ENCODE peak calls at places on chromosomes 16 and 17, in nine cellular contexts. G is NCI-H1092 treated with DMSO at 0.1 percent for 48 hours, F is HT-29, I is psoas muscle, K is left lung, Y is head of caudate nucleus, X is T-helper 1 cell, T is Caki2, Q is GM03348. L is an unnamed sample.

GRCh38 chr16:17567455-17567854 is 96.7 kb upstream of the XYLT1 start:
- DNase-seq in F (no peak), I (no peak), G (no peak), Q (no peak), X (no peak), K (no peak), Y (no peak), T (no peak), L (no peak)

GRCh38 chr16:85562102-85562786 is 50.9 kb upstream of the GSE1 start:
- DNase-seq in T (no peak), Q (no peak), I (no peak), G (no peak), K (peak), X (no peak), F (no peak), Y (no peak), L (no peak)

GRCh38 chr17:3531266-3532101 is 26.1 kb downstream of the TRPV3 start:
- DNase-seq in K (no peak), Q (no peak), T (no peak), X (no peak), G (no peak), I (no peak), Y (peak), F (no peak), L (peak)

GRCh38 chr17:40124279-40125141 is 2.7 kb downstream of the MSL1 start:
- DNase-seq in G (peak), Q (peak), F (no peak), K (no peak), Y (peak), X (no peak), T (peak), I (no peak), L (no peak)

GRCh38 chr17:6546069-6546718 is 10.2 kb downstream of the PITPNM3 start:
- DNase-seq in Q (peak), X (no peak), K (no peak), T (no peak), F (no peak), I (no peak), Y (no peak), G (no peak), L (no peak)

GRCh38 chr16:55539488-55539887 is 27.0 kb upstream of the CAPNS2 start:
- DNase-seq in F (no peak), T (no peak), K (no peak), I (no peak), Q (no peak), X (no peak), Y (no peak), G (no peak), L (peak)

GRCh38 chr16:27475561-27475960 is 73.6 kb downstream of the IL21R start:
- DNase-seq in G (no peak), K (no peak), I (no peak), F (no peak), Q (peak), Y (no peak), T (peak), X (no peak), L (no peak)

GRCh38 chr17:66939461-66940114 is 24.9 kb upstream of the CACNG4 start:
- DNase-seq in Q (no peak), F (no peak), X (no peak), T (no peak), I (no peak), G (no peak), Y (no peak), K (no peak), L (no peak)

GRCh38 chr17:20086416-20087074 is 77.4 kb downstream of the SPECC1 start:
- DNase-seq in K (no peak), Q (no peak), T (no peak), X (no peak), F (peak), I (no peak), G (no peak), Y (no peak), L (no peak)

GRCh38 chr17:54948380-54948779 is 20.1 kb downstream of the COX11 start:
- DNase-seq in K (no peak), T (peak), F (no peak), X (no peak), Y (no peak), I (no peak), Q (peak), G (no peak), L (no peak)

GRCh38 chr17:54864636-54865420 is 35.8 kb upstream of the TOM1L1 start:
- DNase-seq in X (no peak), Y (no peak), K (no peak), I (no peak), Q (no peak), F (no peak), T (no peak), G (peak), L (no peak)

GRCh38 chr17:83144421-83145357 is 65.3 kb downstream of the METRNL start:
- DNase-seq in Q (peak), F (no peak), X (no peak), I (peak), G (peak), T (no peak), K (peak), Y (no peak), L (no peak)

GRCh38 chr16:70725912-70726828 is 40.3 kb upstream of the MTSS2 start:
- DNase-seq in F (no peak), Q (no peak), K (no peak), I (peak), G (peak), T (no peak), X (no peak), Y (peak), L (peak)

GRCh38 chr17:53655591-53655990 is 167.1 kb upstream of the KIF2B start:
- DNase-seq in Q (peak), K (no peak), X (no peak), I (no peak), T (no peak), Y (no peak), G (no peak), F (no peak), L (no peak)

GRCh38 chr17:47862621-47863440 is 11.9 kb upstream of the SP6 start:
- DNase-seq in Y (no peak), Q (peak), G (no peak), K (no peak), T (peak), X (no peak), F (no peak), I (no peak), L (no peak)

GRCh38 chr17:13544755-13545154 is 57.0 kb downstream of the HS3ST3A1 start:
- DNase-seq in Y (no peak), T (no peak), X (no peak), Q (no peak), G (no peak), K (no peak), F (no peak), I (no peak), L (no peak)

GRCh38 chr17:7987112-7987893 is 15.1 kb upstream of the GUCY2D start:
- DNase-seq in T (no peak), K (no peak), X (no peak), Y (peak), Q (peak), F (no peak), I (no peak), G (no peak), L (peak)

GRCh38 chr16:27867122-27868110 is 196.1 kb downstream of the GSG1L start:
- DNase-seq in G (peak), Q (peak), T (peak), I (peak), X (peak), F (peak), Y (peak), K (peak), L (peak)

GRCh38 chr17:6558932-6559752 is 2.8 kb upstream of the PITPNM3 start:
- DNase-seq in Q (no peak), I (no peak), T (no peak), X (no peak), Y (no peak), F (no peak), K (no peak), G (no peak), L (no peak)

GRCh38 chr17:1976683-1977064 is 48.5 kb downstream of the RTN4RL1 start:
- DNase-seq in F (no peak), Y (no peak), K (no peak), Q (no peak), X (no peak), I (no peak), G (no peak), T (no peak), L (no peak)

GRCh38 chr17:949623-950338 is 29.8 kb downstream of the NXN start:
- DNase-seq in T (no peak), F (no peak), G (no peak), Y (no peak), K (no peak), X (no peak), I (no peak), Q (no peak), L (no peak)

GRCh38 chr17:80968602-80969029 is 23.0 kb upstream of the CHMP6 start:
- DNase-seq in Y (peak), Q (peak), X (no peak), K (no peak), T (no peak), I (peak), F (no peak), G (peak), L (peak)

GRCh38 chr16:17082126-17082882 is 388.5 kb downstream of the XYLT1 start:
- DNase-seq in X (no peak), Q (no peak), K (no peak), T (no peak), I (no peak), G (no peak), F (no peak), Y (no peak), L (no peak)

GRCh38 chr16:48334325-48334724 is 50.9 kb downstream of the SIAH1 start:
- DNase-seq in F (no peak), X (no peak), Q (no peak), K (no peak), G (no peak), Y (no peak), I (no peak), T (no peak), L (no peak)

GRCh38 chr17:27466376-27466747 is 10.1 kb downstream of the KSR1 start:
- DNase-seq in Y (no peak), K (no peak), X (no peak), G (no peak), F (no peak), I (no peak), T (no peak), Q (no peak), L (no peak)

GRCh38 chr16:46519063-46519462 is 102.1 kb downstream of the SHCBP1 start:
- DNase-seq in K (no peak), Y (no peak), G (no peak), I (no peak), F (no peak), X (no peak), Q (no peak), T (no peak), L (no peak)